ENCODE peak calls at places on chromosomes 12 and 14, in eight cellular contexts. One of them, this sample, is unnamed.

GRCh38 chr12:13425766-13426165 is 229.2 kb downstream of the EMP1 start:
- DNase-seq in HT-29: no peak
- DNase-seq in pancreas: no peak
- DNase-seq in GM03348: peak
- DNase-seq in kidney epithelial cell: peak
- DNase-seq in AG04449: peak
- DNase-seq in epithelial cell of esophagus: peak
- DNase-seq in NCI-H2081: no peak
- DNase-seq in this sample: no peak

GRCh38 chr14:104634031-104634760 is 29.6 kb upstream of the TMEM179 start:
- DNase-seq in HT-29: no peak
- DNase-seq in pancreas: no peak
- DNase-seq in GM03348: no peak
- DNase-seq in kidney epithelial cell: no peak
- DNase-seq in AG04449: no peak
- DNase-seq in epithelial cell of esophagus: no peak
- DNase-seq in NCI-H2081: no peak
- DNase-seq in this sample: no peak

GRCh38 chr12:57104292-57104910 is 6.8 kb downstream of the STAT6 start:
- DNase-seq in HT-29: no peak
- DNase-seq in pancreas: no peak
- DNase-seq in GM03348: no peak
- DNase-seq in kidney epithelial cell: no peak
- DNase-seq in AG04449: no peak
- DNase-seq in epithelial cell of esophagus: no peak
- DNase-seq in NCI-H2081: no peak
- DNase-seq in this sample: no peak

GRCh38 chr14:72619071-72619710 is 274.7 kb downstream of the DPF3 start:
- DNase-seq in HT-29: no peak
- DNase-seq in pancreas: no peak
- DNase-seq in GM03348: no peak
- DNase-seq in kidney epithelial cell: no peak
- DNase-seq in AG04449: no peak
- DNase-seq in epithelial cell of esophagus: no peak
- DNase-seq in NCI-H2081: no peak
- DNase-seq in this sample: no peak

GRCh38 chr12:120739821-120740613 is 14.4 kb downstream of the ACADS start:
- DNase-seq in HT-29: no peak
- DNase-seq in pancreas: no peak
- DNase-seq in GM03348: no peak
- DNase-seq in kidney epithelial cell: no peak
- DNase-seq in AG04449: no peak
- DNase-seq in epithelial cell of esophagus: no peak
- DNase-seq in NCI-H2081: no peak
- DNase-seq in this sample: no peak

GRCh38 chr14:59439256-59440015 is 25.7 kb downstream of the GPR135 start:
- DNase-seq in HT-29: no peak
- DNase-seq in pancreas: no peak
- DNase-seq in GM03348: peak
- DNase-seq in kidney epithelial cell: no peak
- DNase-seq in AG04449: peak
- DNase-seq in epithelial cell of esophagus: peak
- DNase-seq in NCI-H2081: no peak
- DNase-seq in this sample: no peak

GRCh38 chr12:89470741-89471504 is 53.7 kb downstream of the GALNT4 start:
- DNase-seq in HT-29: peak
- DNase-seq in pancreas: no peak
- DNase-seq in GM03348: peak
- DNase-seq in kidney epithelial cell: no peak
- DNase-seq in AG04449: no peak
- DNase-seq in epithelial cell of esophagus: peak
- DNase-seq in NCI-H2081: peak
- DNase-seq in this sample: peak

GRCh38 chr14:105087308-105087962 is 22.2 kb upstream of the GPR132 start:
- DNase-seq in HT-29: peak
- DNase-seq in pancreas: no peak
- DNase-seq in GM03348: peak
- DNase-seq in kidney epithelial cell: no peak
- DNase-seq in AG04449: no peak
- DNase-seq in epithelial cell of esophagus: peak
- DNase-seq in NCI-H2081: peak
- DNase-seq in this sample: peak

GRCh38 chr14:100810861-100811461 is 15.0 kb upstream of the MEG3 start:
- DNase-seq in HT-29: no peak
- DNase-seq in pancreas: no peak
- DNase-seq in GM03348: no peak
- DNase-seq in kidney epithelial cell: no peak
- DNase-seq in AG04449: no peak
- DNase-seq in epithelial cell of esophagus: peak
- DNase-seq in NCI-H2081: no peak
- DNase-seq in this sample: no peak

GRCh38 chr12:62256408-62257079 is 3.7 kb upstream of the USP15 start:
- DNase-seq in HT-29: no peak
- DNase-seq in pancreas: peak
- DNase-seq in GM03348: no peak
- DNase-seq in kidney epithelial cell: no peak
- DNase-seq in AG04449: no peak
- DNase-seq in epithelial cell of esophagus: peak
- DNase-seq in NCI-H2081: peak
- DNase-seq in this sample: no peak

GRCh38 chr12:33588082-33588712 is 148.6 kb upstream of the SYT10 start:
- DNase-seq in HT-29: no peak
- DNase-seq in pancreas: no peak
- DNase-seq in GM03348: no peak
- DNase-seq in kidney epithelial cell: no peak
- DNase-seq in AG04449: no peak
- DNase-seq in epithelial cell of esophagus: peak
- DNase-seq in NCI-H2081: no peak
- DNase-seq in this sample: peak